ENCODE peak calls at places on chromosomes 6 and 20, in seven cellular contexts. H is left ventricle myocardium inferior; N is fibroblast of lung; B is ovary; P is astrocyte; U is CD8-positive, alpha-beta T cell; K is PC-3. J is an unnamed sample. For H3K4me1, the result is how much of the 10 kb centered on the place peaks cover.

GRCh38 chr6:165660881-165661415 is 2.1 kb downstream of the PDE10A start:
- DNase-seq in H (peak), N (no peak), B (peak), P (no peak), U (no peak), K (no peak), J (no peak)

GRCh38 chr6:44932651-44933091 is 395.5 kb upstream of the RUNX2 start:
- DNase-seq in H (no peak), N (no peak), B (no peak), P (no peak), U (peak), K (no peak), J (no peak)

GRCh38 chr6:70616728-70617260 is 50.1 kb downstream of the SDHAF4 start:
- DNase-seq in H (no peak), N (no peak), B (no peak), P (no peak), U (no peak), K (no peak), J (no peak)

GRCh38 chr6:71414486-71414885 is 125.9 kb downstream of the OGFRL1 start:
- DNase-seq in H (no peak), N (no peak), B (no peak), P (no peak), U (no peak), K (no peak), J (no peak)

GRCh38 chr6:141467881-141468280 is 664.8 kb upstream of the GJE1 start:
- DNase-seq in H (no peak), N (peak), B (no peak), P (peak), U (no peak), K (peak), J (no peak)

GRCh38 chr20:24382330-24382729 is 87.1 kb upstream of the SYNDIG1 start:
- DNase-seq in H (no peak), N (no peak), B (no peak), P (no peak), U (no peak), K (no peak), J (no peak)

GRCh38 chr20:32922466-32922865 is 63.7 kb downstream of the EFCAB8 start:
- DNase-seq in H (no peak), N (no peak), B (no peak), P (no peak), U (no peak), K (no peak), J (no peak)

GRCh38 chr20:14919473-14920157 is 582.2 kb upstream of the FLRT3 start:
- DNase-seq in H (no peak), N (no peak), B (no peak), P (no peak), U (no peak), K (peak), J (no peak)

GRCh38 chr20:37345339-37346231 is at the start of gene SRC:
- DNase-seq in H (peak), N (peak), B (peak), P (peak), U (peak), K (peak), J (peak)

GRCh38 chr6:43949451-43950110 is 177.7 kb downstream of the MRPL14 start:
- DNase-seq in H (no peak), N (peak), B (no peak), P (peak), U (no peak), K (no peak), J (peak)

GRCh38 chr20:24164360-24164759 is 175.8 kb upstream of the GGTLC1 start:
- DNase-seq in H (no peak), N (no peak), B (no peak), P (no peak), U (peak), K (peak), J (no peak)

GRCh38 chr6:135743476-135743875 is 108.0 kb upstream of the PDE7B start:
- DNase-seq in H (no peak), N (no peak), B (no peak), P (no peak), U (no peak), K (no peak), J (no peak)

GRCh38 chr6:28907394-28907793 is 16.4 kb downstream of the TRIM27 start:
- DNase-seq in H (no peak), N (peak), B (no peak), P (peak), U (no peak), K (peak), J (no peak)

GRCh38 chr6:71288228-71289038 is at the start of gene OGFRL1:
- DNase-seq in H (peak), N (peak), B (peak), P (peak), U (peak), K (peak), J (peak)

DNA sequence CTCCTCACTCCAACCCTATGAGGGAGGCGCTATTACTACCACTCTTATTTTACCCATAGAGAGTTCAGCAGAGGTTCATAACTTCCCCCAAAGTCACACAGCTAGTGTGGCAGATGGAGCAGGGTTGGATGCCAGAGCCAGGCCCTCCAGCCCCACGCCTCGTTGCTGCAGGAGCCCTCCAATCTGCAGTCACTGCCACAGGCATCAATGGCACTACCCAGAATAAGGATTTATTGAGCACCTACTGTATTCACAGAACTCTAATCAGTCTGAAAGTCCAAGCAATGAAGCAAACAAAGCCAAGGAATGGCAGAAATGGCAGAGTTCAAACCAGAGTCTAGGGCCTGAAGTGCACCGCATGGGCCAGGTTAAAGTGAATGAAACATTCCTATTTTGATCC is 144.9 kb downstream of the LPA start:
- DNase-seq in H (no peak), N (no peak), B (no peak), P (no peak), U (no peak), K (no peak), J (no peak)
- H3K4me3 ChIP-seq in H (no peak), N (no peak), B (no peak), P (no peak), U (no peak), K (peak), J (no peak)

DNA sequence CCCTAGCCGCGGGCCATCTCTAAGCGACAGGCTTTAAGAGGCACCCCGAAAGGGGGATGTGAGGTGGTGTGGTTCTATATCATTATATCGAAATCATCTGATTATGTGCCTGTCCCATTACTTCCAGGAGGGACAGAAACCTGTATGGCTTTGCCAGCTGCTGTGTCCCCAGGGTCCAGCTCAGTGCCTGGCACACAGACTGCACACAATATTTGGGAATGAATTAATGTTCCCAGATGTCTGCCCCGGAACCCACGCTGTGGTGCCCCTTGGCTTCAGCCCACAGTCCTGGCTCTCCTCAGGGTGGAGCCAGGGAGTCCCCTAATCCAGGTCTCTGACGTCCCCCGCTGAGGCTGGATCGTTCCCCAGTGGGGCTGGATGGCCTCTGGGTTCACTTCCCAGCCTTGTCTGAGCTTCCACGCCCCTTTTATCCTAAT is 8.9 kb upstream of the AHCY start:
- DNase-seq in H (no peak), N (no peak), B (peak), P (no peak), U (no peak), K (no peak), J (no peak)
- H3K27ac ChIP-seq in H (no peak), N (no peak), B (peak), P (no peak), U (no peak), K (no peak), J (peak)

DNA sequence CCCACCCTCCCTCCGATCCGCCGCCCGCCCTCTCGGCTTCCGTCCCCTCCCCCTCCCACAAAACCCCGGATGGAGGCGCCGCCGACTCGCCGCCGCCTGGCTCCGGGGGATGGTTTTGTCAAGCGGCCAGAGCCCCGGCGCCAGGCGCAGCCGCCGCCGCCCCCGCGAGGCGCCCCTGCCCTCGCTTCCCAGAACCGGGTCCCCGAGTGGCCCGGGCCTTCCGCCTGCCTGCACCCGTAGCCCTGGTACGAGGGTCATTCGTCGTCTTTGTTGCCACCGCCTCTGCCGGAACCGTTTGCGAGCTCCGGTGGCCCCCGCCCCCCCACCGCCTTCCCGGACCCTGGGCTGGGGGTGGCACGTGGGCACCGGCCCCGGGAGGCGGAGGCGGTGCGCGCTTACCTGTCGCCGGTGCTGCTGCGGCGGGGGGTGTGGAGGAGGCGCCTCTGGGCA is 313 bp downstream of the ZBTB2 start:
- DNase-seq in H (peak), N (peak), B (peak), P (peak), U (peak), K (no peak), J (peak)
- H3K4me1 ChIP-seq in H (half or more), N (under half), B (under half), P (under half), U (half or more), K (under half), J (under half)

DNA sequence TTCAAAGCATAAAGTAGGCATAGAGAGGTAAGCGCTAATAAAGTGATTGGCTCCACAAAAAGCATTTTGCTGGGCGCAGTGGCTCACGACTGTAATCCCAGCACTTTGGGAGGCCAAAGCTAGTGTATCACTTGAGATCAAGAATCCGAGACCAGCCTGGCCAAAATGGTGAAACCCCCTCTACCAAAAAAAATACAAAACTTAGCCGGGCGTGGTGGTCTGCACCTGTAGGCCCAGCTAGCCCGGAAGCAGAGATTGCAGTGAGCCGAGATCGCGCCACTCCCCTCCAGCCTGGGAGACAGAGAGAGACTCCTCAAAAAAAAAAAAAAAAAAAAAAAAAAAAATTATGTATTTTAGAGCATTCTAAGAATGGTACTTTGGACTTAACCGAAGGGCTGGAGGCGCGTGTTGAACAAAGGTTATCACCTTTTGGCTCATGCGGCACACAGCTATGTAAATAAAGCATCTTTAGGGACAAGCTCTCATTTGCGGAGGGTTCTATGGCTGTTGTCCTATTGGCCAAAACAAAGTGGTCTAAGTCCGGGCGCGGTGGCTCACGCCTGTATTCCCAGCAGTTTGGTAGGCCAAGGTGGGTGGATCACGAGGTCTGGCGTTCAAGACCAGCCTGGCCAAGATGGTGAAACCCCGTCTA is 17.4 kb downstream of the HFE start:
- DNase-seq in H (no peak), N (no peak), B (no peak), P (no peak), U (no peak), K (peak), J (peak)
- H3K4me3 ChIP-seq in H (peak), N (peak), B (peak), P (peak), U (peak), K (peak), J (peak)

GRCh38 chr20:64052326-64052722 is 2.9 kb upstream of the SOX18 start:
- DNase-seq in H (no peak), N (no peak), B (no peak), P (no peak), U (no peak), K (no peak), J (no peak)
- H3K27ac ChIP-seq in H (peak), N (no peak), B (no peak), P (no peak), U (no peak), K (no peak), J (no peak)

J was measured in testis.